ENCODE peak calls at places on chromosomes 11 and 22, in four cellular contexts. M is fibroblast of pulmonary artery; G is activated CD8-positive, alpha-beta memory T cell treated with anti-CD3 and anti-CD28 coated beads, Interleukin-2, amount 50 U/mL, for 48 hours; W is type B pancreatic cell. B is an unnamed sample.

GRCh38 chr11:79080506-79080905 is 360.3 kb downstream of the TENM4 start:
- DNase-seq in M (peak; percentile 67), G (no peak), W (no peak), B (no peak)

GRCh38 chr22:40345271-40345670 is 1.0 kb upstream of the ADSL start:
- DNase-seq in M (peak; percentile 14), G (peak; percentile 64), W (no peak), B (no peak)

GRCh38 chr22:27130949-27131745 is 473.8 kb downstream of the MIAT start:
- DNase-seq in M (no peak), G (no peak), W (no peak), B (no peak)

GRCh38 chr11:48095779-48096470 is 115.6 kb downstream of the PTPRJ start:
- DNase-seq in M (no peak), G (no peak), W (no peak), B (no peak)

GRCh38 chr11:92098172-92098571 is 126.4 kb upstream of the FAT3 start:
- DNase-seq in M (no peak), G (no peak), W (no peak), B (no peak)

GRCh38 chr11:87366346-87366745 is 328.6 kb downstream of the TMEM135 start:
- DNase-seq in M (no peak), G (no peak), W (no peak), B (peak; percentile 58)

GRCh38 chr22:42131562-42131961 is 952 bp upstream of the CYP2D6 start:
- DNase-seq in M (no peak), G (no peak), W (no peak), B (no peak)

GRCh38 chr11:45543808-45544422 is 121.5 kb downstream of the CHST1 start:
- DNase-seq in M (peak; percentile 50), G (no peak), W (no peak), B (no peak)

GRCh38 chr11:34855754-34856095 is 60.5 kb downstream of the APIP start:
- DNase-seq in M (no peak), G (no peak), W (no peak), B (no peak)

GRCh38 chr11:2210366-2211112 is 38.9 kb upstream of the TH start:
- DNase-seq in M (no peak), G (no peak), W (peak; percentile 65), B (peak; percentile 91)

GRCh38 chr11:14774738-14775137 is 117.3 kb downstream of the CYP2R1 start:
- DNase-seq in M (no peak), G (no peak), W (no peak), B (no peak)

GRCh38 chr11:10858505-10859360 is 880 bp upstream of the ZBED5 start:
- DNase-seq in M (no peak), G (no peak), W (peak; percentile 80), B (no peak)

GRCh38 chr22:48434868-48435250 is 1392.8 kb downstream of the BRD1 start:
- DNase-seq in M (no peak), G (no peak), W (no peak), B (no peak)

GRCh38 chr11:130467116-130467990 is 18.9 kb downstream of the ADAMTS15 start:
- DNase-seq in M (no peak), G (no peak), W (no peak), B (no peak)

GRCh38 chr11:112785104-112785503 is 176.1 kb upstream of the NCAM1 start:
- DNase-seq in M (peak; percentile 75), G (no peak), W (no peak), B (no peak)

GRCh38 chr11:73325036-73325981 is 17.2 kb downstream of the ARHGEF17 start:
- DNase-seq in M (peak; percentile 62), G (no peak), W (no peak), B (no peak)

GRCh38 chr11:115480611-115481010 is 23.6 kb downstream of the CADM1 start:
- DNase-seq in M (no peak), G (no peak), W (no peak), B (no peak)

B was measured in vagina.